ENCODE peak calls at places on chromosome 5, in six cellular contexts. I, M, L, Q, A and V are unnamed samples. For H3K27me3, the result is how much of the 10 kb centered on the place peaks cover.

GRCh38 chr5:17951392-17952169 is 317.3 kb downstream of the TAF11L14 start:
- DNase-seq in I (no peak), A (no peak), Q (no peak), M (peak), L (no peak), V (no peak)

GRCh38 chr5:119332978-119333401 is 22.8 kb upstream of the TNFAIP8 start:
- DNase-seq in M (no peak), Q (no peak), I (no peak), L (no peak), A (no peak), V (no peak)

GRCh38 chr5:1637639-1638481 is 114.1 kb upstream of the LPCAT1 start:
- DNase-seq in Q (no peak), I (no peak), L (no peak), A (no peak), M (no peak), V (no peak)

GRCh38 chr5:112183103-112183634 is 235.9 kb downstream of the EPB41L4A start:
- DNase-seq in A (no peak), Q (no peak), L (no peak), I (no peak), M (no peak), V (no peak)

GRCh38 chr5:55222061-55222818 is 4.9 kb downstream of the MCIDAS start:
- DNase-seq in I (no peak), A (no peak), L (no peak), Q (no peak), M (no peak), V (no peak)

GRCh38 chr5:112628219-112628618 is 109.5 kb upstream of the APC start:
- DNase-seq in M (peak), L (no peak), A (no peak), I (no peak), Q (no peak), V (no peak)

GRCh38 chr5:159123700-159124099 is 24.0 kb upstream of the EBF1 start:
- DNase-seq in I (no peak), Q (no peak), A (no peak), L (no peak), M (no peak), V (no peak)

GRCh38 chr5:132239776-132240175 is 12.1 kb upstream of the P4HA2 start:
- DNase-seq in M (peak), L (no peak), A (no peak), I (no peak), Q (no peak), V (no peak)

GRCh38 chr5:173618927-173619519 is 2.6 kb upstream of the BOD1 start:
- DNase-seq in A (no peak), Q (no peak), I (peak), L (peak), M (no peak), V (no peak)

GRCh38 chr5:76404694-76405306 is 1.7 kb downstream of the IQGAP2 start:
- DNase-seq in I (no peak), M (no peak), L (no peak), Q (no peak), A (no peak), V (no peak)
- H3K27me3 ChIP-seq in I (under half), M (under half), L (half or more), Q (under half), A (under half), V (under half)

GRCh38 chr5:57332350-57332749 is 150.3 kb downstream of the ACTBL2 start:
- DNase-seq in I (no peak), L (no peak), Q (no peak), M (no peak), A (no peak), V (no peak)
- H3K27me3 ChIP-seq in I (under half), L (under half), Q (under half), M (under half), A (under half), V (under half)

GRCh38 chr5:3186711-3187450 is 408.8 kb upstream of the IRX1 start:
- DNase-seq in Q (no peak), M (no peak), L (no peak), A (no peak), I (no peak), V (no peak)
- H3K27me3 ChIP-seq in Q (under half), M (under half), L (under half), A (under half), I (under half), V (under half)

GRCh38 chr5:141703133-141703561 is 21.1 kb upstream of the ARAP3 start:
- DNase-seq in I (no peak), L (peak), M (no peak), Q (no peak), A (no peak), V (no peak)
- H3K27me3 ChIP-seq in I (under half), L (half or more), M (under half), Q (under half), A (under half), V (under half)

DNA sequence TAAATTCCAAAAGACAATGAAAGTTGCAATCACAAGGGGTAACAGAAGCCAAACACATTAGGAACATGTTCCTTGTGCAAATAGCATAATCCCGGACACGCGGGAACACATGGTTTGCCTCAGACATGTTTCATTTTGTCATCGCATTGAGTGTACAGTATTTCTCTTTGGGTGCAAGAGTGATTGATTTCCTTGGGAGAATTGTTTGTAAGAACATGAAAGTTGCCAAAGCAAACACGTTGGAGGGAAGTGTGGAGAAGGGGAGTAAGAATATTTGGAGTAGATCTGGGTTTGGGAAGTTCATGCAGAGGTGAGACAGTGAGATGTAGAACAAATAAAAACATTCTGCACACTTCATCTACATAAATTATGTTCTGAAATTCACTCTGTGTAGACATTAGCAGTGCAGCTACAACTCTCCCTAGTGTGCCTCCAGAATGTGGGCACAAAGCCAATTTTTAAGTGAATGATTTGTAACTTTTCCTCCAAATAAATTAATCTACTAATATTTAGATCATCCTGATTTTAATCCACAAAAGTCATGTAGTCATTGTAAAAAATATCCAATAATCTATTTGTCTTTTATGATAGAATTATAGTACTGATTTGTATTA is 24.0 kb downstream of the FOXD1 start:
- DNase-seq in I (no peak), L (no peak), A (no peak), Q (no peak), M (no peak), V (no peak)
- H3K27me3 ChIP-seq in I (under half), L (under half), A (under half), Q (under half), M (under half), V (under half)

GRCh38 chr5:135456238-135457099 is 4.3 kb upstream of the TIFAB start:
- DNase-seq in I (no peak), L (peak), Q (no peak), M (no peak), A (peak), V (peak)

GRCh38 chr5:135458356-135458755 is 6.2 kb upstream of the TIFAB start:
- DNase-seq in A (peak), L (no peak), Q (no peak), I (no peak), M (no peak), V (peak)

GRCh38 chr5:135458921-135459331 is 6.8 kb upstream of the TIFAB start:
- DNase-seq in M (no peak), I (no peak), A (peak), Q (no peak), L (peak), V (peak)

GRCh38 chr5:135455876-135456237 is 3.7 kb upstream of the TIFAB start:
- DNase-seq in L (no peak), Q (no peak), I (no peak), M (no peak), A (peak), V (no peak)

GRCh38 chr5:135457424-135458071 is 5.4 kb upstream of the TIFAB start:
- DNase-seq in Q (no peak), L (peak), A (peak), I (no peak), M (peak), V (peak)
- H3K27me3 ChIP-seq in Q (under half), L (under half), A (under half), I (under half), M (under half), V (under half)